ENCODE peak calls at places on chromosomes 6 and 20, in six cellular contexts. N is ovary, C is heart left ventricle, G is uterus, P is A549, J is stomach. U is an unnamed sample.

GRCh38 chr20:36128463-36129176 is 25.9 kb upstream of the EPB41L1 start:
- DNase-seq in G (no peak), N (no peak), J (no peak), C (no peak), P (peak; percentile 45), U (no peak)

GRCh38 chr6:36624461-36625160 is 30.4 kb downstream of the SRSF3 start:
- DNase-seq in N (peak; percentile 16), C (no peak), P (no peak), G (no peak), J (no peak), U (no peak)

GRCh38 chr6:100344761-100345160 is 120.0 kb downstream of the SIM1 start:
- DNase-seq in C (no peak), J (no peak), P (no peak), N (no peak), G (no peak), U (no peak)

GRCh38 chr6:1399085-1399780 is 9.9 kb downstream of the FOXF2 start:
- DNase-seq in P (no peak), C (no peak), N (no peak), G (no peak), J (peak; percentile 15), U (no peak)

GRCh38 chr6:11851405-11851804 is 72.8 kb upstream of the ADTRP start:
- DNase-seq in G (no peak), C (no peak), P (peak; percentile 38), N (no peak), J (no peak), U (no peak)

GRCh38 chr6:55868910-55869479 is 6.4 kb downstream of the BMP5 start:
- DNase-seq in P (peak; percentile 50), G (no peak), J (no peak), N (no peak), C (no peak), U (no peak)

GRCh38 chr20:4130404-4131189 is 115.2 kb upstream of the RNF24 start:
- DNase-seq in P (peak; percentile 90), N (no peak), J (no peak), G (no peak), C (no peak), U (no peak)

GRCh38 chr6:141726158-141726557 is 406.6 kb upstream of the GJE1 start:
- DNase-seq in J (no peak), G (no peak), C (no peak), P (no peak), N (no peak), U (no peak)

GRCh38 chr6:15504040-15504491 is 158.8 kb downstream of the DTNBP1 start:
- DNase-seq in G (peak; percentile 42), C (peak; percentile 69), N (no peak), P (no peak), J (no peak), U (no peak)

GRCh38 chr6:8180327-8181161 is 78.2 kb upstream of the EEF1E1 start:
- DNase-seq in C (no peak), G (no peak), J (no peak), P (no peak), N (no peak), U (no peak)

GRCh38 chr20:35023624-35024023 is 68.0 kb downstream of the MYH7B start:
- DNase-seq in J (no peak), C (no peak), G (no peak), P (no peak), N (no peak), U (no peak)

GRCh38 chr20:62455929-62456328 is 19.9 kb downstream of the GATA5 start:
- DNase-seq in N (no peak), J (no peak), G (no peak), C (no peak), P (no peak), U (no peak)

GRCh38 chr20:462199-462991 is at the start of gene TBC1D20:
- DNase-seq in G (peak; percentile 80), P (peak; percentile 89), C (peak; percentile 91), J (peak; percentile 88), N (peak; percentile 87), U (peak; percentile 89)

GRCh38 chr20:8621021-8621420 is 447.9 kb upstream of the PLCB4 start:
- DNase-seq in P (no peak), N (no peak), C (no peak), G (no peak), J (no peak), U (no peak)

GRCh38 chr20:3930265-3931206 is 41.3 kb downstream of the PANK2 start:
- DNase-seq in C (no peak), G (no peak), N (no peak), P (no peak), J (no peak), U (no peak)

GRCh38 chr6:144467921-144468320 is 182.8 kb downstream of the UTRN start:
- DNase-seq in C (no peak), G (no peak), N (no peak), J (no peak), P (no peak), U (no peak)

GRCh38 chr6:79864001-79864400 is 83.4 kb downstream of the ELOVL4 start:
- DNase-seq in G (no peak), C (no peak), J (no peak), N (no peak), P (no peak), U (no peak)

GRCh38 chr6:146410851-146411595 is 132.6 kb upstream of the RAB32 start:
- DNase-seq in N (no peak), G (no peak), C (no peak), J (no peak), P (no peak), U (no peak)

GRCh38 chr6:161891542-161891941 is 617.7 kb upstream of the AGPAT4 start:
- DNase-seq in J (no peak), C (no peak), N (no peak), G (no peak), P (no peak), U (no peak)

GRCh38 chr6:7467007-7467897 is 74.2 kb upstream of the DSP start:
- DNase-seq in C (no peak), P (peak; percentile 19), N (no peak), G (no peak), J (peak; percentile 40), U (peak; percentile 45)

GRCh38 chr6:148146717-148147116 is 195.9 kb upstream of the SASH1 start:
- DNase-seq in P (no peak), G (no peak), C (no peak), N (no peak), J (no peak), U (no peak)

DNA sequence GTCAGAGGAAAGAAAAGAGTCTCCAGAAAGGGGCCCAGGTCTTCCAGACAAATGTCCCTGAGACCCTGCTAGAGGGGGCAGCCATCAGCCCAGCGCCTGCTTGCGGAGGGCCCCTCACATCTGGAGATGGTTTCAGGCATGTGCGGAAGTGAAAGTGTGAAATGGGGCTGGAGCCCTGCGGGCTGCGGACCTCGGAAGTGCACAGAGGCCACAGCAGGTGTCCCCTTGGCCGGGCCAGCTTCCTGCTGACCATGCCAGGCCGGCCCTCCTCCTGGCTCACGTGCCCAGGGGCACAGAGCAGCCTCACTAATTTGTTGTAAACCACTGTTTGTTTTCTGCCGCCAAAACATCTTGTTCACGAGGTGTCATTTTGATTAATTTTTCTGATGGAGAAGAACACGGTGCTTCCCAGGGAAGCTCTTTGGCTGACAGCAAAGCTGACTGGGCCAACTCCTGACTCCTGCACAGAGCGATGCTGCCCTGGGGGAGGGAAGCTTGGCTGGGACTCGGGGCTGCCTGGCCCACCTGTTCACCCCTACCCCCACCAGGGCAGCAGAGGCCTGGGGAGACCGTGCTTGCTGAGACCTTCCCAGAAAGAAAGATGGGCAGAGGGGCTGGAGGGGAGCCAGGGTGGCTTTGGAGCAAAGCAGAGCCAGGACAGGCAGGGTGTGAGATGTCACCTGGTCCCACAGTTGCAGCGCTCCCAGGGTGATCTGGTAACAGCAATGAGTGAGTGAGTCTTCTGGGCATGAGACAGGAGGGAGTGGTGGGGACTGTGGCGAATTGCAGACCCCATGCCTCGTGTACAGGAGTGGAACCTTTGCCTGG is 54.2 kb downstream of the BCAS4 start:
- DNase-seq in J (peak; percentile 53), C (no peak), P (no peak), G (peak; percentile 19), N (no peak), U (peak; percentile 81)
- H3K27ac ChIP-seq in J (no peak overlapping the region), C (no peak overlapping the region), P (no peak overlapping the region), G (no peak overlapping the region), N (no peak overlapping the region), U (peak overlapping the region; percentile 59)

GRCh38 chr6:116064626-116065025 is 3.9 kb upstream of the FRK start:
- DNase-seq in G (no peak), P (no peak), N (no peak), C (no peak), J (no peak), U (no peak)

GRCh38 chr6:116072368-116072767 is 11.7 kb upstream of the FRK start:
- DNase-seq in G (no peak), P (no peak), N (no peak), J (no peak), C (no peak), U (no peak)

GRCh38 chr6:116062496-116062895 is 1.8 kb upstream of the FRK start:
- DNase-seq in C (no peak), G (no peak), J (no peak), N (no peak), P (no peak), U (no peak)

GRCh38 chr6:116070990-116071389 is 10.3 kb upstream of the FRK start:
- DNase-seq in P (peak; percentile 21), J (no peak), G (no peak), N (no peak), C (no peak), U (no peak)

GRCh38 chr6:116066789-116067188 is 6.1 kb upstream of the FRK start:
- DNase-seq in N (no peak), G (no peak), C (no peak), P (no peak), J (no peak), U (no peak)
- TF ChIP-seq POLR2A in N (no peak), G (no peak), C (no peak), P (no peak), J (no peak), U (no peak)

DNA sequence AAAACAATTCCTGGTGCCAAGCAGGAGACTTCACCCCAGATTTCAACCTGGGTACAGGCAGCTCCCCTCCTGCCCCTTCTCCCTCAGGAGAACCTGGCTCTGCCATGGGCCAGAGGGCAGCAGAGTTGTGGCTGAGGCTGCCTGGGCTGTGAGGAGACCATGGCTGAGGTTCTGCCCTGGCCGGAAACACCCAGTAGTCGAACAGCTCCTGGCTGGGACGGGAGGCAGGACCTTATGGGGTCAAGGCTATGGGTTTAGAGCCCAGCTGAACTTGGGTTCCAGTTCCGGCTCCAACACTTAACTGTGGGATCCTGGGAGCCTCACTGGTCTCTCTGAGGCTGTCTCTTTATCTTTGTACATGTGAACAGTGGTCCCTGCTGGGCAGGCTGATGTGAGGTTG is 8.5 kb downstream of the C6orf132 start:
- DNase-seq in P (no peak), J (no peak), N (no peak), C (no peak), G (no peak), U (no peak)
- TF ChIP-seq CTCF in P (no peak), J (no peak), N (no peak), C (no peak), G (no peak), U (no peak)

GRCh38 chr6:156423829-156424228 is 353.3 kb upstream of the ARID1B start:
- DNase-seq in J (no peak), G (no peak), P (no peak), N (no peak), C (no peak), U (no peak)
- H3K27ac ChIP-seq in J (no peak overlapping the region), G (no peak overlapping the region), P (no peak overlapping the region), N (no peak overlapping the region), C (no peak overlapping the region), U (no peak overlapping the region)